ENCODE peak calls at places on chromosomes 16 and 17, in four cellular contexts. B is natural killer cell treated with Interleukin-12 subunit alpha and Interleukin-12 subunit beta and Interleukin-15 and Interleukin-18, amount 100 ng/mL, for 72 hours; F is stimulated activated CD4-positive, alpha-beta T cell treated with anti-CD3 and anti-CD28 coated beads, Interleukin-4, amount 100 ng/mL, for 24 hours; K is NCI-H1105 treated with DMSO at 0.1 percent for 48 hours. S is an unnamed sample.

GRCh38 chr16:89442588-89442987 is 47.8 kb downstream of the ANKRD11 start:
- DNase-seq in B (no peak), F (no peak), K (no peak), S (no peak)

GRCh38 chr16:54936086-54936978 is 5.7 kb downstream of the IRX5 start:
- DNase-seq in B (no peak), K (no peak), F (no peak), S (peak; percentile 60)

GRCh38 chr17:61947367-61948078 is 19.7 kb upstream of the INTS2 start:
- DNase-seq in K (no peak), B (no peak), F (no peak), S (no peak)

GRCh38 chr17:1153795-1154546 is 25.8 kb downstream of the ABR start:
- DNase-seq in K (peak; percentile 64), B (no peak), F (no peak), S (peak; percentile 27)

GRCh38 chr16:23348579-23349469 is 46.7 kb downstream of the SCNN1B start:
- DNase-seq in B (no peak), F (no peak), K (no peak), S (no peak)

GRCh38 chr17:78497115-78497540 is 80.1 kb downstream of the DNAH17 start:
- DNase-seq in F (peak; percentile 58), B (no peak), K (peak; percentile 45), S (peak; percentile 75)

GRCh38 chr17:59845595-59846390 is 47.0 kb downstream of the TUBD1 start:
- DNase-seq in F (peak; percentile 57), K (peak; percentile 28), B (no peak), S (peak; percentile 98)

GRCh38 chr17:69478916-69479315 is 64.4 kb downstream of the MAP2K6 start:
- DNase-seq in F (no peak), K (no peak), B (no peak), S (no peak)

GRCh38 chr16:86984975-86985655 is 332.1 kb downstream of the C16orf95 start:
- DNase-seq in B (no peak), F (no peak), K (no peak), S (no peak)

GRCh38 chr16:29729116-29729521 is 16.7 kb downstream of the C16orf54 start:
- DNase-seq in B (no peak), F (no peak), K (peak; percentile 12), S (peak; percentile 68)

GRCh38 chr17:32621612-32622312 is 135.0 kb downstream of the CDK5R1 start:
- DNase-seq in F (no peak), K (no peak), B (no peak), S (peak; percentile 49)

GRCh38 chr17:15414502-15415348 is 52.7 kb downstream of the CDRT4 start:
- DNase-seq in K (no peak), F (no peak), B (no peak), S (peak; percentile 46)

GRCh38 chr17:74737299-74738050 is 419 bp downstream of the RAB37 start:
- DNase-seq in B (peak; percentile 59), F (peak; percentile 48), K (peak; percentile 7), S (no peak)

GRCh38 chr17:2958706-2959222 is 104.6 kb downstream of the OR1D5 start:
- DNase-seq in B (no peak), F (no peak), K (no peak), S (no peak)

GRCh38 chr17:36689089-36689667 is 87.8 kb downstream of the MRM1 start:
- DNase-seq in F (no peak), K (no peak), B (no peak), S (no peak)

GRCh38 chr17:78759203-78759968 is 22.7 kb downstream of the CYTH1 start:
- DNase-seq in K (peak; percentile 55), F (peak; percentile 70), B (peak; percentile 58), S (peak; percentile 80)

GRCh38 chr16:19991614-19992013 is 82.1 kb downstream of the GPR139 start:
- DNase-seq in F (no peak), K (no peak), B (no peak), S (no peak)

GRCh38 chr17:74569392-74570003 is 2.2 kb upstream of the CD300H start:
- DNase-seq in F (peak; percentile 10), K (no peak), B (no peak), S (peak; percentile 61)

GRCh38 chr17:7263071-7263800 is 958 bp upstream of the CLDN7 start:
- DNase-seq in K (peak; percentile 45), F (no peak), B (no peak), S (no peak)

GRCh38 chr16:80015566-80015965 is 415.0 kb upstream of the MAF start:
- DNase-seq in B (no peak), F (no peak), K (no peak), S (peak; percentile 14)

GRCh38 chr16:74742051-74742481 is 32.6 kb downstream of the FA2H start:
- DNase-seq in F (no peak), K (no peak), B (no peak), S (no peak)